ENCODE peak calls at places on chromosomes 13 and 19, in six cellular contexts. X is fibroblast of lung, F is neural progenitor cell, K is upper lobe of left lung, M is tibial artery, O is AG10803. U is an unnamed sample.

GRCh38 chr19:9906475-9907087 is 29.7 kb downstream of the OLFM2 start:
- DNase-seq in X (no peak), M (no peak), F (peak; percentile 10), O (no peak), K (no peak), U (no peak)

GRCh38 chr19:32223595-32224370 is 121.6 kb upstream of the ZNF507 start:
- DNase-seq in X (no peak), K (no peak), M (no peak), F (peak; percentile 30), O (no peak), U (no peak)

GRCh38 chr13:103515410-103515809 is 449.2 kb upstream of the SLC10A2 start:
- DNase-seq in F (no peak), M (no peak), K (no peak), O (no peak), X (no peak), U (no peak)

GRCh38 chr19:871446-872265 is 12.2 kb downstream of the CFD start:
- DNase-seq in K (no peak), F (peak; percentile 75), X (peak; percentile 41), O (no peak), M (no peak), U (no peak)

GRCh38 chr13:25692156-25692555 is 320.4 kb downstream of the ATP8A2 start:
- DNase-seq in X (no peak), O (no peak), M (no peak), F (peak; percentile 45), K (no peak), U (no peak)

GRCh38 chr19:38262585-38263268 is 1.6 kb upstream of the SPINT2 start:
- DNase-seq in F (no peak), M (no peak), O (no peak), X (no peak), K (no peak), U (no peak)

GRCh38 chr13:97249093-97249787 is 27.1 kb downstream of the MBNL2 start:
- DNase-seq in O (no peak), X (no peak), F (no peak), M (no peak), K (no peak), U (peak; percentile 95)

GRCh38 chr13:76552807-76553206 is 333.4 kb downstream of the KCTD12 start:
- DNase-seq in X (no peak), O (no peak), F (no peak), K (no peak), M (no peak), U (no peak)

GRCh38 chr19:58067240-58067912 is 8.3 kb downstream of the ZNF135 start:
- DNase-seq in M (no peak), X (peak; percentile 7), K (no peak), F (no peak), O (no peak), U (peak; percentile 9)

GRCh38 chr13:19587635-19588300 is 26.4 kb upstream of the TPTE2 start:
- DNase-seq in K (no peak), O (peak; percentile 34), F (no peak), X (peak; percentile 36), M (no peak), U (peak; percentile 78)

GRCh38 chr19:51490676-51491075 is 10.9 kb downstream of the SIGLEC12 start:
- DNase-seq in X (no peak), O (no peak), K (no peak), M (no peak), F (no peak), U (no peak)

GRCh38 chr13:50989476-50989875 is 79.9 kb downstream of the RNASEH2B start:
- DNase-seq in X (peak; percentile 13), M (no peak), K (no peak), O (no peak), F (peak; percentile 52), U (peak; percentile 50)

GRCh38 chr19:12984683-12985048 is 10.6 kb upstream of the NFIX start:
- DNase-seq in X (no peak), F (no peak), K (no peak), O (no peak), M (no peak), U (no peak)

GRCh38 chr13:43346427-43346826 is 323.0 kb downstream of the DNAJC15 start:
- DNase-seq in O (no peak), K (no peak), X (peak; percentile 52), M (no peak), F (no peak), U (peak; percentile 8)
- H3K4me3 ChIP-seq in O (no peak overlapping the region), K (no peak overlapping the region), X (no peak overlapping the region), M (no peak overlapping the region), F (no peak overlapping the region), U (no peak overlapping the region)

GRCh38 chr13:106911602-106912001 is 343.7 kb upstream of the ARGLU1 start:
- DNase-seq in X (no peak), K (no peak), F (no peak), O (no peak), M (no peak), U (no peak)
- TF ChIP-seq CTCF in X (no peak), K (no peak), F (no peak), O (no peak), M (no peak), U (no peak)

GRCh38 chr13:21668665-21669599 is 1.9 kb upstream of the FGF9 start:
- DNase-seq in O (peak; percentile 20), K (peak; percentile 54), M (peak; percentile 68), F (peak; percentile 60), X (peak; percentile 47), U (peak; percentile 23)
- H3K4me3 ChIP-seq in O (peak overlapping the region; percentile 63), K (peak overlapping the region; percentile 74), M (peak overlapping the region; percentile 63), F (peak overlapping the region; percentile 55), X (peak overlapping the region; percentile 58), U (peak overlapping the region; percentile 53)

GRCh38 chr19:54889566-54889965 is 15.5 kb downstream of the FCAR start:
- DNase-seq in O (no peak), K (no peak), M (no peak), X (no peak), F (no peak), U (no peak)

GRCh38 chr19:54896036-54896435 is 9.9 kb upstream of the NCR1 start:
- DNase-seq in K (no peak), M (no peak), F (no peak), X (no peak), O (no peak), U (no peak)

DNA sequence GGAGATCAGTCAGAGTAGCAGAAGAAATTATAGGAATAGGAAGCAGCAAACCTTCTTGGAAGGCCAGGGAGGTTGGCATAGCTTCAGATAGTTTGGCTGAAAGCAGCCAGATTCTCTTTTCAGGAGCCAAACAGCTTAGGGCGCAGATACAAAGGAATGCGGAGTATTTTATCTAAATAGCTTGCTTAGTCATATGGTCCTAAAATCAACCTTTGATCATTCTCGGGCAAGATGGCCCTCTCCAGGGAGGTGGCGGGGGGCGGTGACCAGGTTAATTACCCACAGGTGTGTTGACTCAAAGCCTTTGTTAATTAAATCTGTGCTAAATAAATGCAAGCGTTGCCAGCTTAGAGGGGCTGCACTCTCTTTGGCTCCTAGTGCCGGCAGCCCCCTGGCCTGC is 12.5 kb upstream of the NCR1 start:
- DNase-seq in X (peak; percentile 2), K (no peak), O (no peak), M (no peak), F (no peak), U (no peak)
- TF ChIP-seq CTCF in X (no peak), K (no peak), O (no peak), M (no peak), F (no peak), U (no peak)